ENCODE peak calls at places on chromosomes 16 and 17, in five cellular contexts. One of them, this sample, is unnamed. For H3K4me1, the result is how much of the 10 kb centered on the place peaks cover.

GRCh38 chr17:74827800-74828199 is 31.9 kb downstream of the GRIN2C start:
- DNase-seq in GM12878: no peak
- DNase-seq in HCT116: no peak
- DNase-seq in HepG2: no peak
- DNase-seq in K562: no peak
- DNase-seq in this sample: no peak

GRCh38 chr17:15279011-15279477 is 13.9 kb upstream of the PMP22 start:
- DNase-seq in GM12878: no peak
- DNase-seq in HepG2: no peak
- DNase-seq in K562: no peak
- DNase-seq in HCT116: no peak
- DNase-seq in this sample: no peak

GRCh38 chr17:8332688-8333087 is 7.0 kb upstream of the ODF4 start:
- DNase-seq in HCT116: no peak
- DNase-seq in GM12878: no peak
- DNase-seq in K562: no peak
- DNase-seq in HepG2: peak
- DNase-seq in this sample: no peak

GRCh38 chr16:67661864-67662652 is 1.3 kb downstream of the PARD6A start:
- DNase-seq in K562: no peak
- DNase-seq in HCT116: no peak
- DNase-seq in HepG2: no peak
- DNase-seq in GM12878: no peak
- DNase-seq in this sample: no peak

GRCh38 chr16:69476920-69477418 is 52.5 kb downstream of the CYB5B start:
- DNase-seq in GM12878: no peak
- DNase-seq in HepG2: peak
- DNase-seq in HCT116: peak
- DNase-seq in K562: peak
- DNase-seq in this sample: no peak

GRCh38 chr16:70448075-70448474 is 6.3 kb upstream of the FCSK start:
- DNase-seq in K562: no peak
- DNase-seq in HCT116: no peak
- DNase-seq in GM12878: no peak
- DNase-seq in HepG2: no peak
- DNase-seq in this sample: no peak

GRCh38 chr17:17859909-17860760 is 23.3 kb upstream of the SREBF1 start:
- DNase-seq in K562: peak
- DNase-seq in HCT116: no peak
- DNase-seq in GM12878: no peak
- DNase-seq in HepG2: peak
- DNase-seq in this sample: no peak

GRCh38 chr16:55713103-55713502 is 57.3 kb downstream of the SLC6A2 start:
- DNase-seq in K562: no peak
- DNase-seq in GM12878: no peak
- DNase-seq in HepG2: no peak
- DNase-seq in HCT116: no peak
- DNase-seq in this sample: no peak

GRCh38 chr16:68086336-68086821 is 1.2 kb downstream of the NFATC3 start:
- DNase-seq in K562: peak
- DNase-seq in GM12878: no peak
- DNase-seq in HCT116: no peak
- DNase-seq in HepG2: peak
- DNase-seq in this sample: no peak

GRCh38 chr17:44097110-44097810 is 26.2 kb downstream of the HDAC5 start:
- DNase-seq in HepG2: peak
- DNase-seq in K562: peak
- DNase-seq in HCT116: no peak
- DNase-seq in GM12878: no peak
- DNase-seq in this sample: no peak

GRCh38 chr16:85856585-85856984 is 42.4 kb upstream of the IRF8 start:
- DNase-seq in HepG2: no peak
- DNase-seq in K562: no peak
- DNase-seq in GM12878: no peak
- DNase-seq in HCT116: no peak
- DNase-seq in this sample: no peak

GRCh38 chr17:50766222-50767023 is 895 bp downstream of the ANKRD40CL start:
- DNase-seq in HepG2: peak
- DNase-seq in GM12878: no peak
- DNase-seq in HCT116: no peak
- DNase-seq in K562: no peak
- DNase-seq in this sample: peak

GRCh38 chr16:88057656-88058055 is 106.4 kb downstream of the BANP start:
- DNase-seq in HepG2: no peak
- DNase-seq in HCT116: no peak
- DNase-seq in GM12878: no peak
- DNase-seq in K562: no peak
- DNase-seq in this sample: no peak

GRCh38 chr16:78177927-78178326 is 78.5 kb downstream of the WWOX start:
- DNase-seq in K562: peak
- DNase-seq in GM12878: no peak
- DNase-seq in HCT116: no peak
- DNase-seq in HepG2: peak
- DNase-seq in this sample: peak

DNA sequence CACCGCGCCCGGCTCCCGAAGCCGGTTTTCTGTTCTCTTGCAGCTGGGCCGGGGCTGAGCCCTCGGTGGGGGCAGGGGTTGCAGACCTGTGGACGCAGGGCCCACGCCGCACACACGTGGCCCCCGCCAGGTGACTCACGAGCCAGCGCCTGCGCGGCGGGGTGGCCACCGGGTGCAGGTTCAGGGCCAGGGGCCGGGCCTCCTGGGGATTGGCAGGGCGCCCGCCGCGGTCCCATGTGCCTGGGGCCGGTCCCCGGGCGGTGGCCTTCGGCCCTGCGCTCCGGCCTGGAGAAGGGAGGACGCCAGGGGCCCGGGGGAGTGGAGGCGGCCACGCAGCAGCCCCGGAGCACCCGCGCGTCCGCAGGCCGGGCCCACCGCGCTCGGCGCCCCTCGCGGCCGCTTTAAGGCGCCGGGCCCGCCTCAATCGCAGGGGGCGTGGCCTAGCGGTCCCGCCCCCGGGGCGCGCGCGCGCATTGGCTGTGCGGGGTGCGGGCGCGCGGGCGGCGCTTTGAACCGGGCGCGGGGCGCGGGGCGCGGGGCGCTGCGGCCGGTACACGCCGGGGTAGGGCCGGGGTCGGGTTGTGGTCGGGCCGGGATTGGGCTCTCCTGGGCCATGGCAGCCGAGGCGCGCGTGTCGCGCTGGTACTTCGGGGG is at the start of gene SLC25A10:
- DNase-seq in HCT116: peak
- DNase-seq in K562: peak
- DNase-seq in GM12878: no peak
- DNase-seq in HepG2: peak
- DNase-seq in this sample: peak
- H3K4me1 ChIP-seq in HCT116: under half
- H3K4me1 ChIP-seq in K562: under half
- H3K4me1 ChIP-seq in GM12878: under half
- H3K4me1 ChIP-seq in HepG2: under half
- H3K4me1 ChIP-seq in this sample: under half

DNA sequence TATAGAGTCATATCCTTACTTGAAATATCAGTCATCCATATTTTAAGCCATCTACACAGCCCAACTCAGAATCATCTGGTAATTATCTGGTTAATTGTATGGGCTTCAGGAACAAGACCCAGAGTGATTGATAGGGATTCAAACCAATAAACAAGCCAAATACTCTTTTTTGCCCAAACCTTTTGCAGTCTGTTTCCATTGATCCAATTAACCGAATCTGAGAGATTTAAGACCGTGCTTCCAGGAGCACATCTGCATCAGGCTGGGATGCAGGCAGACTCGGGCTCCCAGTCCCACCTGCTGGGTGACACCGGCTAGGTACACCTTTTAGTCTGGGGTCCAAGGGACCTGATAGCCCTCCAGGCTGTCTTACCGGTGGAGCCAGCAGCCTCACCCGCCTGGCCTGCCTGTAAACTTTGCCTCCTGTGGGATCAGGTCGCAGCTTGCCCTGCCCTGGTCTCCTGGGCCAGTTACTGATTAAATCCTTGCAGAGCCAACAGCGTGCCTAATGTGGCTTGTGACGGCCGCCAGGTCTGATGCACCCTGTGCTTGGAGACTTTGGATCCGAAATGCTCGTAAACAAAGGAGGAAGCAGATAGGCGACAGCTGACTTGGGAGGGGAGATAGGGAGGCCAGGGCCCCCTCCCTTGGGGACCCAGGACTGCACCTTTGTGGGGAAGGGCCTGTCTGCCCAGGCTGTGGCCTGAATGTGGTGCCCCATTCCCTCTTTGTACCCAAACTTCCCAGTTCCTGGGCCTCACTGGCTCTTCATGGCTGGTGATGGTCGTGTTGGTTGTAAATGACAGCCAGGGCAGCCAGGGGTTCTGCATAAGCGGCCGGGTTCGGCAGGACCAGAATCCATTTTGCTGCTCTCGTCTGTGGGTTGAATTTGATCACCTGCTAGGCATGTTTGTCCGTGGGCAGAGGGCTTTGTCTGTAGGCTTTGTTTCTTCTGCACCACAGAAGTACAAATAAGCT is 3.8 kb downstream of the CMIP start:
- DNase-seq in HepG2: peak
- DNase-seq in HCT116: no peak
- DNase-seq in K562: no peak
- DNase-seq in GM12878: no peak
- DNase-seq in this sample: no peak
- TF ChIP-seq SP1 in HepG2: no peak
- TF ChIP-seq SP1 in HCT116: no peak
- TF ChIP-seq SP1 in K562: no peak
- TF ChIP-seq SP1 in GM12878: no peak
- TF ChIP-seq SP1 in this sample: no peak

GRCh38 chr16:4696172-4696904 is 3.0 kb downstream of the NUDT16L1 start:
- DNase-seq in GM12878: no peak
- DNase-seq in K562: no peak
- DNase-seq in HCT116: no peak
- DNase-seq in HepG2: no peak
- DNase-seq in this sample: no peak
- H3K4me1 ChIP-seq in GM12878: under half
- H3K4me1 ChIP-seq in K562: under half
- H3K4me1 ChIP-seq in HCT116: under half
- H3K4me1 ChIP-seq in HepG2: under half
- H3K4me1 ChIP-seq in this sample: under half

GRCh38 chr16:48574766-48575165 is 35.2 kb downstream of the N4BP1 start:
- DNase-seq in HCT116: no peak
- DNase-seq in HepG2: no peak
- DNase-seq in GM12878: no peak
- DNase-seq in K562: no peak
- DNase-seq in this sample: no peak
- TF ChIP-seq SP1 in HCT116: no peak
- TF ChIP-seq SP1 in HepG2: no peak
- TF ChIP-seq SP1 in GM12878: no peak
- TF ChIP-seq SP1 in K562: no peak
- TF ChIP-seq SP1 in this sample: no peak

DNA sequence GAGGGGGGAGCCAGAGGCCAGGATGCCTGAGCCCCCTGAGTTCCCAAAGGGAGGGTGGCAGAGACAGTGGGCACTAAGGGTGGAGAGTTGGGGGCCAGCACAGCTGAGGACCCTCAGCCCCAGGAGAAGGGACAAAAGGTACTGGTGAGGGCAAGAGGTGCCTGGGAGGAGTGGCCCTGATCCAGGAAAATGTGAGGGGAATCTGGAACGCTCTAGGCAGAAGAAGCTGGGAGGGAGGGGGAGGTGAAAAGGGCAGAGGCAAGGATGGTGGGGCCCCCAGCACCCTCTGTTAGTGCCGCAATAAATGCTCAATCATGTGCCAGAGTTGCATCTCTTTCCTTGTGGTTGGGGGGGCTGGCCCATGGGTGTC is 1.1 kb downstream of the TCAP start:
- DNase-seq in GM12878: no peak
- DNase-seq in HCT116: no peak
- DNase-seq in K562: no peak
- DNase-seq in HepG2: no peak
- DNase-seq in this sample: no peak
- H3K4me1 ChIP-seq in GM12878: under half
- H3K4me1 ChIP-seq in HCT116: under half
- H3K4me1 ChIP-seq in K562: under half
- H3K4me1 ChIP-seq in HepG2: half or more
- H3K4me1 ChIP-seq in this sample: under half

GRCh38 chr17:3744032-3744431 is 20.3 kb downstream of the HASPIN start:
- DNase-seq in HCT116: no peak
- DNase-seq in GM12878: no peak
- DNase-seq in HepG2: no peak
- DNase-seq in K562: no peak
- DNase-seq in this sample: no peak

GRCh38 chr17:3739422-3740124 is 15.9 kb downstream of the HASPIN start:
- DNase-seq in HepG2: no peak
- DNase-seq in GM12878: no peak
- DNase-seq in HCT116: no peak
- DNase-seq in K562: no peak
- DNase-seq in this sample: no peak

GRCh38 chr17:3735515-3735914 is 11.8 kb downstream of the HASPIN start:
- DNase-seq in K562: no peak
- DNase-seq in GM12878: no peak
- DNase-seq in HepG2: no peak
- DNase-seq in HCT116: no peak
- DNase-seq in this sample: no peak

GRCh38 chr17:3740611-3741073 is 16.9 kb downstream of the HASPIN start:
- DNase-seq in HepG2: no peak
- DNase-seq in HCT116: no peak
- DNase-seq in GM12878: no peak
- DNase-seq in K562: no peak
- DNase-seq in this sample: no peak

GRCh38 chr17:3738562-3739295 is 15.0 kb downstream of the HASPIN start:
- DNase-seq in HepG2: no peak
- DNase-seq in K562: no peak
- DNase-seq in GM12878: no peak
- DNase-seq in HCT116: no peak
- DNase-seq in this sample: no peak
- TF ChIP-seq SP1 in HepG2: no peak
- TF ChIP-seq SP1 in K562: no peak
- TF ChIP-seq SP1 in GM12878: no peak
- TF ChIP-seq SP1 in HCT116: no peak
- TF ChIP-seq SP1 in this sample: no peak

DNA sequence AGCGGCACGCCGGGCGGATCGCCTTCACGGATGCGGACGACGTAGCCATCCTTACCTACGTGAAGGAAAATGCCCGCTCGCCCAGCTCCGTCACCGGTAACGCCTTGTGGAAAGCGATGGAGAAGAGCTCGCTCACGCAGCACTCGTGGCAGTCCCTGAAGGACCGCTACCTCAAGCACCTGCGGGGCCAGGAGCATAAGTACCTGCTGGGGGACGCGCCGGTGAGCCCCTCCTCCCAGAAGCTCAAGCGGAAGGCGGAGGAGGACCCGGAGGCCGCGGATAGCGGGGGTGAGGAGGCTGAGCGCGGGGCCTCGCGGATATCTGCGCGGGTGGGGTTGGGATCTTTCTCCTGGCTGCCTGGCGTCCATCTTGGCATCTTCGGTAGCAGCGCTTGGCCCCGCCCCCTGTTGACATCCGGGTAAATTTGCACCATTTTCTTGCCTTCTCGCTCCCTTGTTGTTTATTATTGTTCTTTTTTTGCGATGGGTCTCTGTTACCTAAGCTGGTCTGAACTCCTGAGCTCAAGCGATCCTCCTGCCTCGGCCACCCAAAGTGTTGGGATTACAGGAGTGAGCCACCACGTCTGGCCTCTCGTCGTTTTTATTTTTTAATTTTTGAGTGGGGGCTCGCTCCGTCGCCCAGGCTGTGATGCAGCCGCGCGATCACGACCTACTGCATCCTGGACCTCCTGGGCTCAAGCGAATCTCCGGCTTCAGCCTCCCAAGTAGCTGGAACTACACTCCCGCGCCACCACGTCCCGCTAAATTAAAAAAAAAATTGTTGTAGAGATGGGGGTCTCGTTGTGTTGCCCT is 898 bp downstream of the TERF2IP start:
- DNase-seq in HCT116: peak
- DNase-seq in GM12878: no peak
- DNase-seq in HepG2: peak
- DNase-seq in K562: peak
- DNase-seq in this sample: no peak
- H3K4me1 ChIP-seq in HCT116: under half
- H3K4me1 ChIP-seq in GM12878: under half
- H3K4me1 ChIP-seq in HepG2: half or more
- H3K4me1 ChIP-seq in K562: under half
- H3K4me1 ChIP-seq in this sample: under half

This sample was measured in H1.